ENCODE peak calls at places on chromosome 22, in six cellular contexts. L is GM23338, D is K562, J is SK-N-SH, W is transverse colon, V is sigmoid colon. Q is an unnamed sample.

GRCh38 chr22:26885441-26886261 is 228.3 kb downstream of the MIAT start:
- DNase-seq in D (no peak), J (no peak), W (no peak), V (no peak), L (no peak), Q (no peak)

GRCh38 chr22:22022255-22022840 is 39.8 kb upstream of the TOP3B start:
- DNase-seq in J (no peak), D (peak; percentile 54), W (no peak), L (no peak), V (no peak), Q (no peak)

GRCh38 chr22:43860831-43861230 is 1.5 kb downstream of the SULT4A1 start:
- DNase-seq in J (no peak), D (no peak), W (no peak), L (no peak), V (peak; percentile 18), Q (no peak)

GRCh38 chr22:26892401-26893033 is 235.1 kb downstream of the MIAT start:
- DNase-seq in D (no peak), L (no peak), V (peak; percentile 72), W (peak; percentile 15), J (no peak), Q (no peak)

GRCh38 chr22:41589260-41589600 is 410 bp downstream of the PMM1 start:
- DNase-seq in L (peak; percentile 60), W (no peak), V (peak; percentile 75), J (peak; percentile 55), D (peak; percentile 62), Q (peak; percentile 27)

GRCh38 chr22:19892925-19893324 is 38.3 kb upstream of the GNB1L start:
- DNase-seq in W (no peak), J (no peak), V (no peak), L (no peak), D (no peak), Q (no peak)

GRCh38 chr22:32517488-32517887 is 42.9 kb downstream of the FBXO7 start:
- DNase-seq in J (no peak), D (no peak), W (no peak), L (no peak), V (no peak), Q (no peak)

GRCh38 chr22:49364398-49364797 is 463.3 kb downstream of the BRD1 start:
- DNase-seq in D (no peak), W (no peak), V (no peak), J (no peak), L (no peak), Q (no peak)

GRCh38 chr22:49299821-49300231 is 527.8 kb downstream of the BRD1 start:
- DNase-seq in D (no peak), W (no peak), V (no peak), J (no peak), L (no peak), Q (peak; percentile 15)

GRCh38 chr22:50104149-50104548 is 14.3 kb downstream of the MOV10L1 start:
- DNase-seq in V (no peak), D (no peak), L (no peak), J (no peak), W (no peak), Q (no peak)

GRCh38 chr22:49754674-49755590 is 72.7 kb downstream of the BRD1 start:
- DNase-seq in D (no peak), J (peak; percentile 41), V (peak; percentile 44), L (no peak), W (no peak), Q (peak; percentile 79)

GRCh38 chr22:50737728-50738648 is at the start of gene ACR:
- DNase-seq in V (no peak), L (no peak), D (no peak), J (no peak), W (no peak), Q (peak; percentile 18)

DNA sequence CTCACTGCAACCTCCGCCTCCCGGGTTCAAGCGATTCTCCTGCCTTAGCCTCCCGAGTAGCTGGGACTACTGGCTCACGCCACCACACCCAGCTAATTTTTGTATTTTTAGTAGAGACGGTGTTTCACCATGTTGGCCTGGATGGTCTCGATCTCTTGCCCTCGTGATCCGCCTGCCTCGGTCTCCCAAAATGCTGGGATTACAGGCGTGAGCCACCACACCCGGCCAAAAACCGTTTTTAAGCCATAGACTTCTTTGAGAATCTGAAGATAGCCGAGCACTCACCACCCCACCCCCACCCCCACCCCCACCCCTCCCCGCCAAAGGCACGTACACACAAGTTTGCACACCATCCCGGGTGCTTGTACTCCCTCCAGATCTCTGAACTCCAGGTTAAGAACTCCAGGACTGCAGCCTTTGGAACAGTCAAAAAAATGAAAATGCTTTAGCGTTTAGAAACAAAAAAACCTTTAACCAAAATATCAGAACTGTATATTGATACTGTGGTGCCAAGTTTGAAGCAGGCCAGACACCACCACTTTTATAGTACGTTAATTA is 1.5 kb downstream of the CRKL start:
- DNase-seq in W (no peak), J (peak; percentile 42), V (no peak), L (no peak), D (peak; percentile 83), Q (no peak)
- H3K27ac ChIP-seq in W (peak overlapping the region; percentile 94), J (peak overlapping the region; percentile 86), V (peak overlapping the region; percentile 100), L (no peak overlapping the region), D (peak overlapping the region; percentile 89), Q (peak overlapping the region; percentile 97)

GRCh38 chr22:36662981-36663380 is 40.6 kb downstream of the CACNG2 start:
- DNase-seq in V (no peak), D (no peak), J (no peak), L (no peak), W (no peak), Q (no peak)

GRCh38 chr22:36658900-36659299 is 44.7 kb downstream of the CACNG2 start:
- DNase-seq in V (no peak), J (no peak), W (no peak), L (no peak), D (no peak), Q (no peak)

GRCh38 chr22:36660931-36661330 is 42.6 kb downstream of the CACNG2 start:
- DNase-seq in J (no peak), L (no peak), D (no peak), V (no peak), W (no peak), Q (no peak)

GRCh38 chr22:36660510-36660840 is 43.1 kb downstream of the CACNG2 start:
- DNase-seq in W (no peak), D (no peak), J (no peak), V (no peak), L (no peak), Q (no peak)

GRCh38 chr22:36659762-36660509 is 43.6 kb downstream of the CACNG2 start:
- DNase-seq in L (no peak), V (peak; percentile 96), D (peak; percentile 85), W (peak; percentile 77), J (peak; percentile 88), Q (peak; percentile 97)
- TF ChIP-seq POLR2AphosphoS5 in L (no peak), V (no peak), D (no peak), W (no peak), J (peak; percentile 16), Q (no peak)

GRCh38 chr22:29369460-29369859 is 18.9 kb downstream of the AP1B1 start:
- DNase-seq in L (peak; percentile 67), D (no peak), J (no peak), V (peak; percentile 89), W (peak; percentile 39), Q (no peak)

GRCh38 chr22:29375436-29376076 is 12.8 kb downstream of the AP1B1 start:
- DNase-seq in W (no peak), J (no peak), D (no peak), L (no peak), V (no peak), Q (no peak)

GRCh38 chr22:29370556-29370955 is 17.8 kb downstream of the AP1B1 start:
- DNase-seq in W (no peak), L (peak; percentile 66), V (no peak), J (no peak), D (no peak), Q (no peak)
- H3K4me3 ChIP-seq in W (no peak overlapping the region), L (no peak overlapping the region), V (no peak overlapping the region), J (no peak overlapping the region), D (no peak overlapping the region), Q (no peak overlapping the region)

GRCh38 chr22:25148149-25148691 is 51.4 kb upstream of the CRYBB3 start:
- DNase-seq in W (peak; percentile 81), D (no peak), J (no peak), L (peak; percentile 34), V (peak; percentile 80), Q (no peak)
- H3K27ac ChIP-seq in W (peak overlapping the region; percentile 71), D (no peak overlapping the region), J (no peak overlapping the region), L (no peak overlapping the region), V (peak overlapping the region; percentile 42), Q (peak overlapping the region; percentile 67)

GRCh38 chr22:45423524-45423923 is 10.0 kb downstream of the RIBC2 start:
- DNase-seq in J (no peak), L (no peak), D (no peak), W (no peak), V (no peak), Q (no peak)
- TF ChIP-seq POLR2AphosphoS5 in J (no peak), L (no peak), D (no peak), W (no peak), V (no peak), Q (no peak)

Q was measured in upper lobe of left lung.